ENCODE peak calls at places on chromosomes 4 and X, in five cellular contexts. U is heart right ventricle; T is kidney glomerular epithelial cell; J is RWPE1; E is stimulated activated naive CD8-positive, alpha-beta T cell treated with anti-CD3 and anti-CD28 coated beads, Interleukin-15, amount 100 ng/mL, for 72 hours. B is an unnamed sample.
A peak's percentile ranks its signal among the peaks of the same experiment; 100 is the strongest.

GRCh38 chr4:102500371-102501175 is 586 bp upstream of the NFKB1 start:
- DNase-seq in U (peak; percentile 66), T (peak; percentile 58), J (peak; percentile 39), E (peak; percentile 56), B (peak; percentile 86)

GRCh38 chr4:189507060-189507459 is 433.6 kb upstream of the FRG1 start:
- DNase-seq in U (no peak), T (no peak), J (no peak), E (no peak), B (no peak)

GRCh38 chr4:71186566-71187398 is 152.0 kb upstream of the SLC4A4 start:
- DNase-seq in U (peak; percentile 64), T (peak; percentile 44), J (peak; percentile 9), E (peak; percentile 23), B (peak; percentile 89)

GRCh38 chrX:118261136-118261535 is 84.8 kb upstream of the WDR44 start:
- DNase-seq in U (no peak), T (no peak), J (no peak), E (no peak), B (no peak)

GRCh38 chr4:44632089-44632488 is 19.3 kb downstream of the YIPF7 start:
- DNase-seq in U (no peak), T (no peak), J (no peak), E (no peak), B (no peak)

GRCh38 chr4:60463846-60464502 is 736.2 kb upstream of the ADGRL3 start:
- DNase-seq in U (no peak), T (no peak), J (no peak), E (no peak), B (no peak)

GRCh38 chrX:2928127-2928582 is 984 bp downstream of the ARSD start:
- DNase-seq in U (peak; percentile 58), T (no peak), J (no peak), E (no peak), B (no peak)

GRCh38 chr4:83535520-83535944 is 376 bp upstream of the GPAT3 start:
- DNase-seq in U (peak; percentile 36), T (peak; percentile 39), J (peak; percentile 53), E (peak; percentile 37), B (peak; percentile 76)

GRCh38 chrX:112731793-112732192 is 52.1 kb upstream of the LHFPL1 start:
- DNase-seq in U (no peak), T (no peak), J (no peak), E (no peak), B (no peak)

GRCh38 chr4:54482529-54482961 is 175.2 kb upstream of the KIT start:
- DNase-seq in U (no peak), T (no peak), J (no peak), E (no peak), B (no peak)

GRCh38 chr4:88705805-88706518 is 8.3 kb upstream of the NAP1L5 start:
- DNase-seq in U (no peak), T (no peak), J (no peak), E (no peak), B (no peak)

GRCh38 chr4:69194166-69194565 is 20.4 kb downstream of the UGT2B11 start:
- DNase-seq in U (no peak), T (no peak), J (no peak), E (no peak), B (no peak)

GRCh38 chr4:11079171-11079570 is 349.5 kb downstream of the HS3ST1 start:
- DNase-seq in U (no peak), T (no peak), J (peak; percentile 3), E (no peak), B (no peak)

GRCh38 chrX:31796624-31797023 is 724.8 kb upstream of the FTHL17 start:
- DNase-seq in U (no peak), T (no peak), J (no peak), E (no peak), B (no peak)

B was measured in retina.